ENCODE peak calls at places on chromosomes 2 and 18, in ten cellular contexts. One of them, this sample, is unnamed.
A peak's percentile ranks its signal among the peaks of the same experiment; 100 is the strongest.

GRCh38 chr2:198135481-198135934 is 331.1 kb downstream of the PLCL1 start:
- DNase-seq in MCF 10A: no peak
- DNase-seq in T-helper 9 cell: no peak
- DNase-seq in stomach: no peak
- DNase-seq in stimulated activated CD4-positive, alpha-beta T cell treated with anti-CD3 and anti-CD28 coated beads, Interleukin-4, amount 100 ng/mL, for 24 hours: no peak
- DNase-seq in thyroid gland: no peak
- DNase-seq in ELF-1: no peak
- DNase-seq in COR-L47: no peak
- DNase-seq in activated T-cell treated with anti-CD3 and anti-CD28 coated beads for 24 hours: no peak
- DNase-seq in AG09309: peak; percentile 23
- DNase-seq in this sample: no peak

GRCh38 chr2:64865073-64865830 is 123.9 kb upstream of the SLC1A4 start:
- DNase-seq in MCF 10A: peak; percentile 68
- DNase-seq in T-helper 9 cell: peak; percentile 51
- DNase-seq in stomach: peak; percentile 75
- DNase-seq in stimulated activated CD4-positive, alpha-beta T cell treated with anti-CD3 and anti-CD28 coated beads, Interleukin-4, amount 100 ng/mL, for 24 hours: peak; percentile 60
- DNase-seq in thyroid gland: peak; percentile 70
- DNase-seq in ELF-1: peak; percentile 72
- DNase-seq in COR-L47: peak; percentile 43
- DNase-seq in activated T-cell treated with anti-CD3 and anti-CD28 coated beads for 24 hours: peak; percentile 41
- DNase-seq in AG09309: no peak
- DNase-seq in this sample: peak; percentile 55

GRCh38 chr2:130387071-130387400 is 31.2 kb downstream of the PTPN18 start:
- DNase-seq in MCF 10A: no peak
- DNase-seq in T-helper 9 cell: no peak
- DNase-seq in stomach: no peak
- DNase-seq in stimulated activated CD4-positive, alpha-beta T cell treated with anti-CD3 and anti-CD28 coated beads, Interleukin-4, amount 100 ng/mL, for 24 hours: no peak
- DNase-seq in thyroid gland: no peak
- DNase-seq in ELF-1: no peak
- DNase-seq in COR-L47: no peak
- DNase-seq in activated T-cell treated with anti-CD3 and anti-CD28 coated beads for 24 hours: no peak
- DNase-seq in AG09309: no peak
- DNase-seq in this sample: no peak

GRCh38 chr2:176206677-176207076 is 18.2 kb downstream of the HOXD1 start:
- DNase-seq in MCF 10A: no peak
- DNase-seq in T-helper 9 cell: no peak
- DNase-seq in stomach: no peak
- DNase-seq in stimulated activated CD4-positive, alpha-beta T cell treated with anti-CD3 and anti-CD28 coated beads, Interleukin-4, amount 100 ng/mL, for 24 hours: no peak
- DNase-seq in thyroid gland: no peak
- DNase-seq in ELF-1: no peak
- DNase-seq in COR-L47: no peak
- DNase-seq in activated T-cell treated with anti-CD3 and anti-CD28 coated beads for 24 hours: no peak
- DNase-seq in AG09309: no peak
- DNase-seq in this sample: no peak

GRCh38 chr2:30293303-30293912 is 62.1 kb downstream of the LBH start:
- DNase-seq in MCF 10A: peak; percentile 55
- DNase-seq in T-helper 9 cell: no peak
- DNase-seq in stomach: no peak
- DNase-seq in stimulated activated CD4-positive, alpha-beta T cell treated with anti-CD3 and anti-CD28 coated beads, Interleukin-4, amount 100 ng/mL, for 24 hours: no peak
- DNase-seq in thyroid gland: peak; percentile 61
- DNase-seq in ELF-1: no peak
- DNase-seq in COR-L47: no peak
- DNase-seq in activated T-cell treated with anti-CD3 and anti-CD28 coated beads for 24 hours: no peak
- DNase-seq in AG09309: peak; percentile 77
- DNase-seq in this sample: peak; percentile 20

GRCh38 chr2:28449489-28450395 is 46.1 kb upstream of the PLB1 start:
- DNase-seq in MCF 10A: peak; percentile 60
- DNase-seq in T-helper 9 cell: no peak
- DNase-seq in stomach: no peak
- DNase-seq in stimulated activated CD4-positive, alpha-beta T cell treated with anti-CD3 and anti-CD28 coated beads, Interleukin-4, amount 100 ng/mL, for 24 hours: peak; percentile 89
- DNase-seq in thyroid gland: no peak
- DNase-seq in ELF-1: peak; percentile 30
- DNase-seq in COR-L47: no peak
- DNase-seq in activated T-cell treated with anti-CD3 and anti-CD28 coated beads for 24 hours: peak; percentile 79
- DNase-seq in AG09309: no peak
- DNase-seq in this sample: no peak

GRCh38 chr18:46071894-46072867 is at the start of gene PSTPIP2:
- DNase-seq in MCF 10A: peak; percentile 63
- DNase-seq in T-helper 9 cell: peak; percentile 52
- DNase-seq in stomach: peak; percentile 81
- DNase-seq in stimulated activated CD4-positive, alpha-beta T cell treated with anti-CD3 and anti-CD28 coated beads, Interleukin-4, amount 100 ng/mL, for 24 hours: peak; percentile 70
- DNase-seq in thyroid gland: peak; percentile 66
- DNase-seq in ELF-1: peak; percentile 40
- DNase-seq in COR-L47: peak; percentile 51
- DNase-seq in activated T-cell treated with anti-CD3 and anti-CD28 coated beads for 24 hours: peak; percentile 47
- DNase-seq in AG09309: no peak
- DNase-seq in this sample: peak; percentile 66

GRCh38 chr2:127193164-127193947 is 26.7 kb downstream of the CYP27C1 start:
- DNase-seq in MCF 10A: no peak
- DNase-seq in T-helper 9 cell: no peak
- DNase-seq in stomach: no peak
- DNase-seq in stimulated activated CD4-positive, alpha-beta T cell treated with anti-CD3 and anti-CD28 coated beads, Interleukin-4, amount 100 ng/mL, for 24 hours: no peak
- DNase-seq in thyroid gland: no peak
- DNase-seq in ELF-1: no peak
- DNase-seq in COR-L47: no peak
- DNase-seq in activated T-cell treated with anti-CD3 and anti-CD28 coated beads for 24 hours: no peak
- DNase-seq in AG09309: no peak
- DNase-seq in this sample: no peak

GRCh38 chr2:138671566-138671965 is 108.6 kb downstream of the NXPH2 start:
- DNase-seq in MCF 10A: no peak
- DNase-seq in T-helper 9 cell: no peak
- DNase-seq in stomach: no peak
- DNase-seq in stimulated activated CD4-positive, alpha-beta T cell treated with anti-CD3 and anti-CD28 coated beads, Interleukin-4, amount 100 ng/mL, for 24 hours: no peak
- DNase-seq in thyroid gland: no peak
- DNase-seq in ELF-1: no peak
- DNase-seq in COR-L47: no peak
- DNase-seq in activated T-cell treated with anti-CD3 and anti-CD28 coated beads for 24 hours: no peak
- DNase-seq in AG09309: no peak
- DNase-seq in this sample: no peak

This sample was measured in AML-193.